ENCODE peak calls at places on chromosomes 16 and 17, in four cellular contexts. B, H, U and T are unnamed samples.
A peak's percentile ranks its signal among the peaks of the same experiment; 100 is the strongest.

GRCh38 chr17:5430413-5430999 is 8.4 kb downstream of the C1QBP start:
- DNase-seq in B (no peak), H (no peak), U (no peak), T (no peak)

GRCh38 chr17:17736205-17737183 is 55.2 kb downstream of the RAI1 start:
- DNase-seq in H (no peak), U (no peak), B (no peak), T (no peak)

GRCh38 chr17:70278846-70279465 is 109.6 kb downstream of the KCNJ2 start:
- DNase-seq in U (no peak), H (no peak), B (no peak), T (no peak)

GRCh38 chr16:78676351-78676750 is 576.9 kb downstream of the WWOX start:
- DNase-seq in H (no peak), U (no peak), B (no peak), T (no peak)

GRCh38 chr16:67865318-67865717 is 7.5 kb upstream of the EDC4 start:
- DNase-seq in B (no peak), H (no peak), U (peak; percentile 62), T (no peak)

GRCh38 chr17:9232155-9232475 is 210.8 kb downstream of the NTN1 start:
- DNase-seq in B (no peak), H (no peak), U (no peak), T (no peak)

GRCh38 chr17:80396680-80397387 is 18.1 kb upstream of the ENDOV start:
- DNase-seq in H (no peak), U (no peak), B (no peak), T (no peak)

GRCh38 chr16:47018223-47018891 is 44.9 kb upstream of the DNAJA2 start:
- DNase-seq in B (no peak), U (peak; percentile 84), H (no peak), T (peak; percentile 64)

GRCh38 chr16:85430523-85431381 is 182.4 kb upstream of the GSE1 start:
- DNase-seq in U (no peak), H (peak; percentile 10), B (no peak), T (no peak)

DNA sequence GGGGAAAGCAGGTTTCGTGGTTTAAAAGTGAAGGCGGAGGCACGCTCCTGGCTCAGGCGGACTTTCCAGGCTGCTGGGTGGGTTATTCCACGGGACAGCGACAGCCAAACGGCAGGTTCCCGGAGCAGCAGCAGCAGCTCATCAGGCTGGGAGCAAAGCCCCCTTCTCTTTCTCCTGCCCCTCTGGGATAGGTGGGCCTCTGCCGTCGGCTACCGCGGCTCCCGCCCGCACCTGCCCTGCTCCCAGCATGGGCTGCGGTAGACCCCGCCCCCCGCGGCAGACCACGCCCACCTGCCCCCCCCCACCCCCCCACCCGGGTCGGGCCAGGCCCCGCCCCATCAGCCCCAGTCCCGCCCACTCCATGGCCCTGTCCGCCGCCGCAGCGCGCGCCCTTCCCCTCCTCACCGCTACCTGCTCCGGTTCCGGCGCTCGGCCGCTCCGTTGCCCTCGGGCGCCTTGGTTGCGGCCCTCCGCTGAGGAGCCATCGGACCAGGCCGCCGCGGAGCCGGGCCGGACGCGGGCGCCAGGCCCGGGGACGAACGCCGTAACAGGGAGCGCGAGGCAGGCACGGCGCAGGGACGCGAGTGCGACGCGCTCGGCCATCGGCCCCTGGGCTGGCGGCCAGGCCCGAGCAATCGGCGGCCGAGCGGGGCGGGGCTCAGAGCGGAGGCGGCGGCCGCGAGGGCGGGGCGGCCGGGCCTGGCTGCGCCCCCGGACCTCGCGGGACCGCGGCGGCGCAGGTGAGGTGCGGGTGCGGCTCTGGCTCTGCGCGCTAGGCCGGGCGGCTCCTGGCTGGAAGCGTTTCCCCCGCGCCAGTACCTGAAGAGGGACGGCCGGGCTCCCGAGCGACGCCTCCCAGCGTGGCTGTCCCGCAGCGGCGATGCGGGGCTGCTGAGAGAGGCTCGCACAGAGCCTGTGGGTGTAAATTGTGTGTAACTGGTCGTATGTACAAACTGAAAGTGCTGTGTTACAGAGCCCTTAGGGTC is at the start of the genes HEXD and OGFOD3:
- DNase-seq in B (peak; percentile 90), U (peak; percentile 92), H (peak; percentile 82), T (peak; percentile 91)
- TF ChIP-seq POLR2A in B (no peak), U (peak; percentile 65), H (peak; percentile 85), T (peak; percentile 84)

GRCh38 chr16:63346000-63346399 is 1309.8 kb upstream of the CDH8 start:
- DNase-seq in H (no peak), B (no peak), U (no peak), T (no peak)
- TF ChIP-seq POLR2A in H (no peak), B (no peak), U (no peak), T (no peak)

GRCh38 chr17:47686661-47687327 is 7.2 kb upstream of the TBKBP1 start:
- DNase-seq in H (no peak), U (no peak), B (no peak), T (no peak)
- TF ChIP-seq POLR2A in H (no peak), U (no peak), B (no peak), T (peak; percentile 22)

GRCh38 chr16:4416200-4417032 is at the start of gene CORO7:
- DNase-seq in B (peak; percentile 99), H (peak; percentile 94), U (peak; percentile 99), T (peak; percentile 96)
- TF ChIP-seq POLR2A in B (no peak), H (peak; percentile 43), U (peak; percentile 79), T (peak; percentile 80)